ENCODE peak calls at places on chromosomes 11 and 22, in eight cellular contexts. One of them, this sample, is unnamed. For H3K9me3 and H3K27me3, the result is how much of the 10 kb centered on the place peaks cover.

GRCh38 chr11:73759520-73760065 is 1.3 kb downstream of the RAB6A start:
- DNase-seq in colonic mucosa: no peak
- DNase-seq in prostate gland: no peak
- DNase-seq in mesenchymal stem cell: peak
- DNase-seq in mammary epithelial cell: no peak
- DNase-seq in upper lobe of right lung: no peak
- DNase-seq in PC-9: no peak
- DNase-seq in AG04450: no peak
- DNase-seq in this sample: no peak

GRCh38 chr11:60905551-60906113 is 753 bp downstream of the PRPF19 start:
- DNase-seq in colonic mucosa: peak
- DNase-seq in prostate gland: peak
- DNase-seq in mesenchymal stem cell: peak
- DNase-seq in mammary epithelial cell: peak
- DNase-seq in upper lobe of right lung: no peak
- DNase-seq in PC-9: peak
- DNase-seq in AG04450: no peak
- DNase-seq in this sample: peak

GRCh38 chr11:17813391-17814059 is 78.9 kb downstream of the KCNC1 start:
- DNase-seq in colonic mucosa: no peak
- DNase-seq in prostate gland: peak
- DNase-seq in mesenchymal stem cell: no peak
- DNase-seq in mammary epithelial cell: peak
- DNase-seq in upper lobe of right lung: no peak
- DNase-seq in PC-9: peak
- DNase-seq in AG04450: no peak
- DNase-seq in this sample: no peak

GRCh38 chr11:2689551-2690260 is 10.1 kb downstream of the KCNQ1OT1 start:
- DNase-seq in colonic mucosa: no peak
- DNase-seq in prostate gland: no peak
- DNase-seq in mesenchymal stem cell: no peak
- DNase-seq in mammary epithelial cell: no peak
- DNase-seq in upper lobe of right lung: peak
- DNase-seq in PC-9: no peak
- DNase-seq in AG04450: no peak
- DNase-seq in this sample: no peak

GRCh38 chr11:64698427-64698826 is 24.6 kb downstream of the NRXN2 start:
- DNase-seq in colonic mucosa: no peak
- DNase-seq in prostate gland: no peak
- DNase-seq in mesenchymal stem cell: no peak
- DNase-seq in mammary epithelial cell: no peak
- DNase-seq in upper lobe of right lung: peak
- DNase-seq in PC-9: no peak
- DNase-seq in AG04450: no peak
- DNase-seq in this sample: no peak

GRCh38 chr11:123251656-123252344 is 56.8 kb upstream of the CLMP start:
- DNase-seq in colonic mucosa: peak
- DNase-seq in prostate gland: no peak
- DNase-seq in mesenchymal stem cell: no peak
- DNase-seq in mammary epithelial cell: no peak
- DNase-seq in upper lobe of right lung: no peak
- DNase-seq in PC-9: no peak
- DNase-seq in AG04450: no peak
- DNase-seq in this sample: peak

GRCh38 chr11:118306556-118306955 is 2.0 kb downstream of the CD3E start:
- DNase-seq in colonic mucosa: no peak
- DNase-seq in prostate gland: no peak
- DNase-seq in mesenchymal stem cell: peak
- DNase-seq in mammary epithelial cell: no peak
- DNase-seq in upper lobe of right lung: no peak
- DNase-seq in PC-9: no peak
- DNase-seq in AG04450: no peak
- DNase-seq in this sample: no peak

GRCh38 chr22:32836286-32836859 is 34.9 kb downstream of the TIMP3 start:
- DNase-seq in colonic mucosa: no peak
- DNase-seq in prostate gland: no peak
- DNase-seq in mesenchymal stem cell: no peak
- DNase-seq in mammary epithelial cell: no peak
- DNase-seq in upper lobe of right lung: no peak
- DNase-seq in PC-9: peak
- DNase-seq in AG04450: no peak
- DNase-seq in this sample: no peak

GRCh38 chr22:41009222-41009948 is 58.2 kb downstream of the RBX1 start:
- DNase-seq in colonic mucosa: peak
- DNase-seq in prostate gland: no peak
- DNase-seq in mesenchymal stem cell: no peak
- DNase-seq in mammary epithelial cell: peak
- DNase-seq in upper lobe of right lung: peak
- DNase-seq in PC-9: peak
- DNase-seq in AG04450: peak
- DNase-seq in this sample: peak

GRCh38 chr11:10044618-10045017 is 249.4 kb downstream of the SBF2 start:
- DNase-seq in colonic mucosa: no peak
- DNase-seq in prostate gland: no peak
- DNase-seq in mesenchymal stem cell: no peak
- DNase-seq in mammary epithelial cell: peak
- DNase-seq in upper lobe of right lung: no peak
- DNase-seq in PC-9: no peak
- DNase-seq in AG04450: no peak
- DNase-seq in this sample: no peak

GRCh38 chr11:59754494-59754858 is 700 bp upstream of the STX3 start:
- DNase-seq in colonic mucosa: peak
- DNase-seq in prostate gland: peak
- DNase-seq in mesenchymal stem cell: no peak
- DNase-seq in mammary epithelial cell: no peak
- DNase-seq in upper lobe of right lung: no peak
- DNase-seq in PC-9: no peak
- DNase-seq in AG04450: no peak
- DNase-seq in this sample: no peak

GRCh38 chr11:65864758-65865471 is 4.7 kb downstream of the MUS81 start:
- DNase-seq in colonic mucosa: no peak
- DNase-seq in prostate gland: no peak
- DNase-seq in mesenchymal stem cell: no peak
- DNase-seq in mammary epithelial cell: no peak
- DNase-seq in upper lobe of right lung: peak
- DNase-seq in PC-9: no peak
- DNase-seq in AG04450: no peak
- DNase-seq in this sample: no peak

GRCh38 chr11:23696712-23697111 is 800.1 kb upstream of the LUZP2 start:
- DNase-seq in colonic mucosa: no peak
- DNase-seq in prostate gland: no peak
- DNase-seq in mesenchymal stem cell: no peak
- DNase-seq in mammary epithelial cell: no peak
- DNase-seq in upper lobe of right lung: no peak
- DNase-seq in PC-9: no peak
- DNase-seq in AG04450: no peak
- DNase-seq in this sample: no peak

GRCh38 chr11:134139873-134140331 is 71.0 kb downstream of the JAM3 start:
- DNase-seq in colonic mucosa: peak
- DNase-seq in prostate gland: peak
- DNase-seq in mesenchymal stem cell: peak
- DNase-seq in mammary epithelial cell: peak
- DNase-seq in upper lobe of right lung: no peak
- DNase-seq in PC-9: no peak
- DNase-seq in AG04450: peak
- DNase-seq in this sample: peak

GRCh38 chr11:1546536-1547466 is 25.3 kb downstream of the DUSP8 start:
- DNase-seq in colonic mucosa: peak
- DNase-seq in prostate gland: no peak
- DNase-seq in mesenchymal stem cell: peak
- DNase-seq in mammary epithelial cell: peak
- DNase-seq in upper lobe of right lung: peak
- DNase-seq in PC-9: no peak
- DNase-seq in AG04450: no peak
- DNase-seq in this sample: peak

GRCh38 chr22:38313384-38313955 is 3.8 kb downstream of the CSNK1E start:
- DNase-seq in colonic mucosa: peak
- DNase-seq in prostate gland: no peak
- DNase-seq in mesenchymal stem cell: peak
- DNase-seq in mammary epithelial cell: peak
- DNase-seq in upper lobe of right lung: no peak
- DNase-seq in PC-9: no peak
- DNase-seq in AG04450: peak
- DNase-seq in this sample: peak

GRCh38 chr11:61071208-61071681 is 31.0 kb upstream of the CD5 start:
- DNase-seq in colonic mucosa: no peak
- DNase-seq in prostate gland: no peak
- DNase-seq in mesenchymal stem cell: no peak
- DNase-seq in mammary epithelial cell: no peak
- DNase-seq in upper lobe of right lung: no peak
- DNase-seq in PC-9: no peak
- DNase-seq in AG04450: no peak
- DNase-seq in this sample: no peak

GRCh38 chr11:86644291-86644690 is 28.1 kb downstream of the ME3 start:
- DNase-seq in colonic mucosa: no peak
- DNase-seq in prostate gland: no peak
- DNase-seq in mesenchymal stem cell: peak
- DNase-seq in mammary epithelial cell: peak
- DNase-seq in upper lobe of right lung: no peak
- DNase-seq in PC-9: no peak
- DNase-seq in AG04450: no peak
- DNase-seq in this sample: no peak

GRCh38 chr11:54946429-54946828 is 239.8 kb downstream of the OR4A5 start:
- DNase-seq in colonic mucosa: no peak
- DNase-seq in prostate gland: no peak
- DNase-seq in mesenchymal stem cell: no peak
- DNase-seq in mammary epithelial cell: no peak
- DNase-seq in upper lobe of right lung: no peak
- DNase-seq in PC-9: no peak
- DNase-seq in AG04450: no peak
- DNase-seq in this sample: no peak

GRCh38 chr11:54944211-54944610 is 237.6 kb downstream of the OR4A5 start:
- DNase-seq in colonic mucosa: no peak
- DNase-seq in prostate gland: no peak
- DNase-seq in mesenchymal stem cell: no peak
- DNase-seq in mammary epithelial cell: no peak
- DNase-seq in upper lobe of right lung: no peak
- DNase-seq in PC-9: no peak
- DNase-seq in AG04450: no peak
- DNase-seq in this sample: no peak
- H3K9me3 ChIP-seq in colonic mucosa: under half
- H3K9me3 ChIP-seq in prostate gland: under half
- H3K9me3 ChIP-seq in mesenchymal stem cell: half or more
- H3K9me3 ChIP-seq in mammary epithelial cell: under half
- H3K9me3 ChIP-seq in upper lobe of right lung: under half
- H3K9me3 ChIP-seq in PC-9: under half
- H3K9me3 ChIP-seq in AG04450: under half
- H3K9me3 ChIP-seq in this sample: under half

GRCh38 chr22:46586123-46586519 is 34.1 kb upstream of the GRAMD4 start:
- DNase-seq in colonic mucosa: no peak
- DNase-seq in prostate gland: no peak
- DNase-seq in mesenchymal stem cell: no peak
- DNase-seq in mammary epithelial cell: no peak
- DNase-seq in upper lobe of right lung: peak
- DNase-seq in PC-9: no peak
- DNase-seq in AG04450: no peak
- DNase-seq in this sample: no peak

GRCh38 chr22:46587492-46588278 is 32.5 kb upstream of the GRAMD4 start:
- DNase-seq in colonic mucosa: peak
- DNase-seq in prostate gland: no peak
- DNase-seq in mesenchymal stem cell: no peak
- DNase-seq in mammary epithelial cell: no peak
- DNase-seq in upper lobe of right lung: peak
- DNase-seq in PC-9: no peak
- DNase-seq in AG04450: no peak
- DNase-seq in this sample: no peak

GRCh38 chr22:46588279-46589140 is 31.7 kb upstream of the GRAMD4 start:
- DNase-seq in colonic mucosa: no peak
- DNase-seq in prostate gland: no peak
- DNase-seq in mesenchymal stem cell: no peak
- DNase-seq in mammary epithelial cell: no peak
- DNase-seq in upper lobe of right lung: peak
- DNase-seq in PC-9: no peak
- DNase-seq in AG04450: no peak
- DNase-seq in this sample: no peak

GRCh38 chr22:46586531-46587011 is 33.6 kb upstream of the GRAMD4 start:
- DNase-seq in colonic mucosa: peak
- DNase-seq in prostate gland: no peak
- DNase-seq in mesenchymal stem cell: no peak
- DNase-seq in mammary epithelial cell: no peak
- DNase-seq in upper lobe of right lung: peak
- DNase-seq in PC-9: no peak
- DNase-seq in AG04450: no peak
- DNase-seq in this sample: no peak

GRCh38 chr22:46587067-46587471 is 33.1 kb upstream of the GRAMD4 start:
- DNase-seq in colonic mucosa: no peak
- DNase-seq in prostate gland: no peak
- DNase-seq in mesenchymal stem cell: no peak
- DNase-seq in mammary epithelial cell: no peak
- DNase-seq in upper lobe of right lung: no peak
- DNase-seq in PC-9: no peak
- DNase-seq in AG04450: no peak
- DNase-seq in this sample: no peak
- H3K4me3 ChIP-seq in colonic mucosa: no peak
- H3K4me3 ChIP-seq in prostate gland: no peak
- H3K4me3 ChIP-seq in mesenchymal stem cell: no peak
- H3K4me3 ChIP-seq in mammary epithelial cell: no peak
- H3K4me3 ChIP-seq in upper lobe of right lung: no peak
- H3K4me3 ChIP-seq in PC-9: no peak
- H3K4me3 ChIP-seq in AG04450: no peak
- H3K4me3 ChIP-seq in this sample: no peak

GRCh38 chr11:128715691-128716153 is 21.9 kb downstream of the FLI1 start:
- DNase-seq in colonic mucosa: no peak
- DNase-seq in prostate gland: no peak
- DNase-seq in mesenchymal stem cell: peak
- DNase-seq in mammary epithelial cell: peak
- DNase-seq in upper lobe of right lung: no peak
- DNase-seq in PC-9: no peak
- DNase-seq in AG04450: no peak
- DNase-seq in this sample: peak

GRCh38 chr11:128714881-128715280 is 21.0 kb downstream of the FLI1 start:
- DNase-seq in colonic mucosa: no peak
- DNase-seq in prostate gland: no peak
- DNase-seq in mesenchymal stem cell: peak
- DNase-seq in mammary epithelial cell: peak
- DNase-seq in upper lobe of right lung: no peak
- DNase-seq in PC-9: peak
- DNase-seq in AG04450: peak
- DNase-seq in this sample: peak

GRCh38 chr11:128713595-128713994 is 19.7 kb downstream of the FLI1 start:
- DNase-seq in colonic mucosa: no peak
- DNase-seq in prostate gland: no peak
- DNase-seq in mesenchymal stem cell: peak
- DNase-seq in mammary epithelial cell: peak
- DNase-seq in upper lobe of right lung: no peak
- DNase-seq in PC-9: no peak
- DNase-seq in AG04450: no peak
- DNase-seq in this sample: no peak

GRCh38 chr11:128716231-128716630 is 22.4 kb downstream of the FLI1 start:
- DNase-seq in colonic mucosa: no peak
- DNase-seq in prostate gland: no peak
- DNase-seq in mesenchymal stem cell: peak
- DNase-seq in mammary epithelial cell: no peak
- DNase-seq in upper lobe of right lung: no peak
- DNase-seq in PC-9: no peak
- DNase-seq in AG04450: no peak
- DNase-seq in this sample: peak

GRCh38 chr11:128714121-128714520 is 20.2 kb downstream of the FLI1 start:
- DNase-seq in colonic mucosa: no peak
- DNase-seq in prostate gland: no peak
- DNase-seq in mesenchymal stem cell: no peak
- DNase-seq in mammary epithelial cell: no peak
- DNase-seq in upper lobe of right lung: no peak
- DNase-seq in PC-9: no peak
- DNase-seq in AG04450: no peak
- DNase-seq in this sample: no peak
- H3K27me3 ChIP-seq in colonic mucosa: under half
- H3K27me3 ChIP-seq in prostate gland: under half
- H3K27me3 ChIP-seq in mesenchymal stem cell: under half
- H3K27me3 ChIP-seq in mammary epithelial cell: under half
- H3K27me3 ChIP-seq in upper lobe of right lung: under half
- H3K27me3 ChIP-seq in PC-9: under half
- H3K27me3 ChIP-seq in AG04450: under half
- H3K27me3 ChIP-seq in this sample: under half

GRCh38 chr11:50072226-50073112 is 39.8 kb downstream of the OR4C45 start:
- DNase-seq in colonic mucosa: no peak
- DNase-seq in prostate gland: no peak
- DNase-seq in mesenchymal stem cell: no peak
- DNase-seq in mammary epithelial cell: no peak
- DNase-seq in upper lobe of right lung: no peak
- DNase-seq in PC-9: no peak
- DNase-seq in AG04450: no peak
- DNase-seq in this sample: no peak
- H3K9me3 ChIP-seq in colonic mucosa: under half
- H3K9me3 ChIP-seq in prostate gland: under half
- H3K9me3 ChIP-seq in mesenchymal stem cell: under half
- H3K9me3 ChIP-seq in mammary epithelial cell: under half
- H3K9me3 ChIP-seq in upper lobe of right lung: under half
- H3K9me3 ChIP-seq in PC-9: under half
- H3K9me3 ChIP-seq in AG04450: half or more
- H3K9me3 ChIP-seq in this sample: under half

This sample was measured in MG63.